ENCODE peak calls at places on chromosome 13, in four cellular contexts. W is body of pancreas, H is nephron progenitor cell, T is pulmonary artery endothelial cell. V is an unnamed sample.

GRCh38 chr13:79398915-79399314 is 7.1 kb downstream of the RBM26 start:
- DNase-seq in T (no peak), W (no peak), H (no peak), V (no peak)

GRCh38 chr13:23504188-23504587 is 66.0 kb upstream of the TNFRSF19 start:
- DNase-seq in T (no peak), W (no peak), H (no peak), V (no peak)

GRCh38 chr13:76969488-76970365 is 21.4 kb downstream of the ACOD1 start:
- DNase-seq in H (no peak), T (no peak), W (no peak), V (no peak)

GRCh38 chr13:60431108-60431700 is 34.2 kb downstream of the TDRD3 start:
- DNase-seq in T (peak), H (peak), W (no peak), V (no peak)

GRCh38 chr13:111158136-111158805 is 43.2 kb downstream of the ARHGEF7 start:
- DNase-seq in W (peak), H (no peak), T (no peak), V (no peak)

GRCh38 chr13:40562975-40563349 is 103.5 kb downstream of the FOXO1 start:
- DNase-seq in W (no peak), H (no peak), T (no peak), V (no peak)

GRCh38 chr13:47033216-47033615 is 136.4 kb upstream of the HTR2A start:
- DNase-seq in H (no peak), T (no peak), W (no peak), V (no peak)

GRCh38 chr13:26342898-26343297 is 89.0 kb downstream of the CDK8 start:
- DNase-seq in T (no peak), H (no peak), W (no peak), V (no peak)

GRCh38 chr13:113791226-113791625 is 32.2 kb downstream of the TMEM255B start:
- DNase-seq in T (no peak), W (no peak), H (no peak), V (no peak)

GRCh38 chr13:103250071-103250470 is 183.9 kb upstream of the SLC10A2 start:
- DNase-seq in H (no peak), T (no peak), W (no peak), V (no peak)

GRCh38 chr13:75798353-75799245 is 162.5 kb downstream of the LMO7 start:
- DNase-seq in T (no peak), H (no peak), W (no peak), V (no peak)

GRCh38 chr13:27839809-27840467 is 47.7 kb downstream of the GSX1 start:
- DNase-seq in T (no peak), W (no peak), H (no peak), V (no peak)

GRCh38 chr13:100537486-100537885 is 51.1 kb downstream of the GGACT start:
- DNase-seq in W (no peak), H (no peak), T (no peak), V (no peak)

GRCh38 chr13:72634859-72635258 is 92.6 kb downstream of the MZT1 start:
- DNase-seq in W (no peak), T (no peak), H (no peak), V (no peak)

GRCh38 chr13:89796196-89796595 is 1551.3 kb upstream of the MIR17HG start:
- DNase-seq in T (no peak), H (no peak), W (no peak), V (no peak)

GRCh38 chr13:113005076-113005865 is 36.3 kb downstream of the MCF2L start:
- DNase-seq in H (no peak), W (no peak), T (no peak), V (no peak)

GRCh38 chr13:33284016-33284415 is 1.5 kb downstream of the STARD13 start:
- DNase-seq in H (no peak), W (no peak), T (peak), V (no peak)

GRCh38 chr13:60094385-60095088 is 69.2 kb downstream of the DIAPH3 start:
- DNase-seq in T (no peak), H (no peak), W (no peak), V (no peak)

GRCh38 chr13:97222934-97223710 is 989 bp downstream of the MBNL2 start:
- DNase-seq in W (no peak), H (no peak), T (no peak), V (no peak)

GRCh38 chr13:67977081-67977480 is 746.9 kb upstream of the PCDH9 start:
- DNase-seq in W (no peak), T (no peak), H (no peak), V (no peak)

GRCh38 chr13:41652735-41653361 is 195.5 kb downstream of the RGCC start:
- DNase-seq in T (peak), H (peak), W (no peak), V (no peak)